ENCODE peak calls at places on chromosomes 4 and X, in six cellular contexts. X, C, F, G, J and Z are unnamed samples. For H3K9me3, the result is how much of the 10 kb centered on the place peaks cover.

GRCh38 chr4:110681381-110681780 is 58.5 kb upstream of the PITX2 start:
- DNase-seq in C (no peak), X (no peak), J (no peak), F (no peak), G (no peak), Z (no peak)

GRCh38 chr4:121338506-121338905 is 42.3 kb downstream of the QRFPR start:
- DNase-seq in J (no peak), X (no peak), F (no peak), C (no peak), G (no peak), Z (no peak)

GRCh38 chr4:175176710-175177109 is 258.6 kb downstream of the ADAM29 start:
- DNase-seq in J (no peak), G (no peak), X (no peak), F (no peak), C (no peak), Z (no peak)

GRCh38 chr4:17561195-17561909 is 15.6 kb upstream of the LAP3 start:
- DNase-seq in F (no peak), G (no peak), C (no peak), X (no peak), J (no peak), Z (no peak)

GRCh38 chrX:51332188-51332942 is at the start of gene NUDT10:
- DNase-seq in J (peak), F (no peak), G (peak), C (no peak), X (peak), Z (no peak)

GRCh38 chr4:54440394-54441223 is 211.5 kb downstream of the PDGFRA start:
- DNase-seq in C (peak), F (peak), X (no peak), J (peak), G (no peak), Z (no peak)

GRCh38 chr4:86972997-86973396 is 38.2 kb downstream of the AFF1 start:
- DNase-seq in X (peak), F (no peak), C (no peak), G (no peak), J (peak), Z (no peak)

GRCh38 chr4:123561525-123561924 is 164.9 kb downstream of the SPRY1 start:
- DNase-seq in J (no peak), X (no peak), G (no peak), F (no peak), C (no peak), Z (no peak)

GRCh38 chr4:3297066-3297859 is 4.4 kb downstream of the RGS12 start:
- DNase-seq in J (no peak), X (no peak), G (no peak), F (no peak), C (no peak), Z (no peak)

GRCh38 chrX:118524344-118524743 is 28.7 kb downstream of the DOCK11 start:
- DNase-seq in F (no peak), X (no peak), G (no peak), C (no peak), J (no peak), Z (no peak)

GRCh38 chr4:138919094-138919936 is 96.3 kb upstream of the NOCT start:
- DNase-seq in X (peak), J (peak), F (peak), C (peak), G (peak), Z (no peak)

GRCh38 chr4:145071560-145071959 is 26.4 kb downstream of the ANAPC10 start:
- DNase-seq in J (no peak), G (no peak), X (no peak), F (no peak), C (no peak), Z (no peak)

GRCh38 chr4:926538-926937 is 5.6 kb downstream of the GAK start:
- DNase-seq in G (peak), F (peak), J (no peak), X (no peak), C (no peak), Z (no peak)

GRCh38 chr4:147773261-147774184 is 41.6 kb downstream of the ARHGAP10 start:
- DNase-seq in F (no peak), G (no peak), C (no peak), J (no peak), X (no peak), Z (no peak)

GRCh38 chr4:156779774-156780173 is 191.8 kb downstream of the PDGFC start:
- DNase-seq in J (no peak), F (no peak), G (no peak), X (no peak), C (peak), Z (no peak)

GRCh38 chrX:107851215-107851614 is 25.5 kb downstream of the MID2 start:
- DNase-seq in J (no peak), X (no peak), C (no peak), G (no peak), F (no peak), Z (no peak)

GRCh38 chrX:17553451-17553850 is 178.5 kb downstream of the NHS start:
- DNase-seq in G (peak), C (no peak), X (peak), J (no peak), F (no peak), Z (no peak)

GRCh38 chr4:44257461-44257860 is 191.1 kb downstream of the KCTD8 start:
- DNase-seq in G (no peak), J (no peak), X (no peak), F (no peak), C (no peak), Z (no peak)

GRCh38 chr4:118869808-118870342 is 18.8 kb upstream of the SYNPO2 start:
- DNase-seq in J (no peak), X (no peak), C (no peak), G (no peak), F (no peak), Z (no peak)

GRCh38 chr4:182255421-182256190 is 12.4 kb downstream of the TENM3 start:
- DNase-seq in G (no peak), J (no peak), C (no peak), F (no peak), X (no peak), Z (no peak)

GRCh38 chr4:5678977-5679376 is 29.4 kb downstream of the EVC2 start:
- DNase-seq in F (no peak), X (no peak), C (no peak), G (no peak), J (no peak), Z (no peak)

GRCh38 chr4:143270266-143270838 is 66.3 kb upstream of the GAB1 start:
- DNase-seq in F (no peak), C (no peak), X (no peak), G (no peak), J (no peak), Z (no peak)

GRCh38 chrX:46739736-46740135 is 19.2 kb downstream of the SLC9A7 start:
- DNase-seq in X (no peak), F (no peak), J (no peak), C (no peak), G (no peak), Z (no peak)
- H3K9me3 ChIP-seq in X (under half), F (under half), J (under half), C (under half), G (under half), Z (under half)

GRCh38 chr4:7066493-7066892 is 1.4 kb downstream of the GRPEL1 start:
- DNase-seq in C (no peak), F (no peak), G (peak), X (no peak), J (no peak), Z (no peak)
- H3K9me3 ChIP-seq in C (under half), F (under half), G (under half), X (under half), J (under half), Z (under half)

DNA sequence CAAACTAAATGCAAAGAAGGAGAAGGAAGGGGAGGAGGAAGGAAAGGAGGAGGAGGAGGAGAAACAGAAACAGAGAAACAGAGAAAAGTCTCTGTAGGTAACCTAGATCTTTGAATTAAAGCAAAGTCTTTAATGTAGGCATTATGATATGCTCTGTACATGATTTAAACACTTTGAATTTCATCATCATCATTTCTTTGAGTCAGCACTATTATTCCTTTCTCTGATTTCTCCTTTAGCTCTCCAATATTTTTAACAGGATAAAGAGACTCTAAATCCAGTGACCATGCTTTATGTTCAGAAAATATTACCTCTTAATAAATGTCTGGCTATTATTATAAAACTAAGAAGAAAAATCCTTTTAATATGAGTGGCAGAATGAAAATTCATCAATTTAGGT is 124.3 kb downstream of the ANTXR2 start:
- DNase-seq in J (no peak), F (no peak), G (no peak), C (no peak), X (no peak), Z (no peak)
- H3K9me3 ChIP-seq in J (under half), F (under half), G (under half), C (under half), X (under half), Z (under half)

GRCh38 chr4:48005781-48006180 is 10.7 kb downstream of the CNGA1 start:
- DNase-seq in J (no peak), F (no peak), C (no peak), G (no peak), X (no peak), Z (no peak)
- H3K9me3 ChIP-seq in J (under half), F (under half), C (under half), G (under half), X (under half), Z (under half)

GRCh38 chrX:155968106-155968714 is 29.3 kb upstream of the IL9R start:
- DNase-seq in J (no peak), F (no peak), G (no peak), C (no peak), X (no peak), Z (no peak)
- H3K9me3 ChIP-seq in J (under half), F (under half), G (under half), C (under half), X (under half), Z (under half)